ENCODE peak calls at places on chromosomes 12 and 14, in five cellular contexts. Z is GM12878, F is SK-N-SH, P is K562, O is HepG2. B is an unnamed sample.
A peak's percentile ranks its signal among the peaks of the same experiment; 100 is the strongest.

GRCh38 chr12:1418144-1418543 is 176.2 kb downstream of the FBXL14 start:
- DNase-seq in Z (no peak), O (no peak), P (no peak), F (no peak), B (no peak)

GRCh38 chr14:101202627-101203404 is 299.3 kb upstream of the RTL1 start:
- DNase-seq in P (no peak), F (no peak), O (no peak), Z (no peak), B (no peak)

GRCh38 chr14:72284176-72284575 is 351.9 kb downstream of the RGS6 start:
- DNase-seq in P (no peak), O (no peak), F (no peak), Z (no peak), B (no peak)

GRCh38 chr12:56152756-56153137 is 360 bp downstream of the MYL6B start:
- DNase-seq in F (peak; percentile 48), P (no peak), O (no peak), Z (no peak), B (no peak)

GRCh38 chr12:1318327-1319031 is 275.9 kb downstream of the FBXL14 start:
- DNase-seq in F (no peak), Z (no peak), P (no peak), O (no peak), B (peak; percentile 35)

GRCh38 chr12:114757926-114758325 is 74.0 kb upstream of the TBX3 start:
- DNase-seq in F (no peak), Z (no peak), O (no peak), P (no peak), B (no peak)

GRCh38 chr14:58536975-58537374 is 100.8 kb upstream of the DACT1 start:
- DNase-seq in O (no peak), Z (no peak), F (no peak), P (no peak), B (no peak)

GRCh38 chr12:113161415-113162016 is 12.0 kb downstream of the CFAP73 start:
- DNase-seq in P (peak; percentile 94), F (peak; percentile 95), O (no peak), Z (no peak), B (peak; percentile 76)

GRCh38 chr14:70005281-70005805 is 126.1 kb downstream of the SMOC1 start:
- DNase-seq in P (no peak), Z (no peak), O (peak; percentile 98), F (no peak), B (no peak)

GRCh38 chr14:100826371-100827139 is 637 bp downstream of the MEG3 start:
- DNase-seq in P (no peak), F (no peak), Z (no peak), O (no peak), B (no peak)

GRCh38 chr14:98960617-98961013 is 311.4 kb downstream of the BCL11B start:
- DNase-seq in O (no peak), Z (no peak), F (no peak), P (no peak), B (no peak)

GRCh38 chr12:13559318-13559978 is 362.9 kb downstream of the EMP1 start:
- DNase-seq in O (peak; percentile 47), F (no peak), P (no peak), Z (no peak), B (no peak)

GRCh38 chr14:22646570-22647254 is 2.6 kb upstream of the OR6J1 start:
- DNase-seq in F (no peak), P (no peak), O (no peak), Z (no peak), B (no peak)

GRCh38 chr12:104385510-104385909 is 71.2 kb upstream of the CHST11 start:
- DNase-seq in P (no peak), Z (no peak), O (no peak), F (no peak), B (no peak)

GRCh38 chr14:81837304-81837703 is 303.7 kb upstream of the SEL1L start:
- DNase-seq in P (no peak), O (no peak), F (no peak), Z (no peak), B (no peak)

GRCh38 chr12:117134059-117134458 is 34.8 kb upstream of the TESC start:
- DNase-seq in Z (no peak), O (no peak), P (no peak), F (no peak), B (no peak)

GRCh38 chr12:57803317-57803893 is 15.1 kb downstream of the AVIL start:
- DNase-seq in Z (no peak), P (peak; percentile 51), O (peak; percentile 23), F (peak; percentile 68), B (peak; percentile 71)

DNA sequence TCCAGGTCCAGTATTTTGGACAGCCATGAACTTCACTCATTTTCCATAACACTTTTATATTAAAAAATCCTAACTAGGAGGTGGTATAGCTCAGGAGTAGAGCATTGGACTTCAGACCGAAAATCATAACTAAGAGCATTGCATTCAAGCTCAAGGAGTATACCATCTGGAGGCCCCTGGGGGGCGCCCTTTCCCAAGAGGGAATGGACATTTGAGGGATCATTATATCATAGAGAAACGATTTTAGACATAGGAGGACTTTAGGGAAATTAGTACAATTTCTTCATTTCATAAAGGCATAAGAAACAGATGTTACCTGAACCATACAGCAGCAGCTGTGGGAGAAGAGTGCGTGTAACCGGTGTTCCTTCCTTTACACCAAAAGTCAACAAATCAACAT is 5.2 kb upstream of the ATG14 start:
- DNase-seq in O (no peak), P (peak; percentile 28), Z (no peak), F (no peak), B (peak; percentile 30)
- TF ChIP-seq FOXM1 in O (no peak), P (no peak), Z (no peak), F (no peak), B (no peak)

GRCh38 chr14:77843155-77843554 is 43.2 kb downstream of the ADCK1 start:
- DNase-seq in F (no peak), O (no peak), P (no peak), Z (no peak), B (no peak)
- TF ChIP-seq FOXM1 in F (no peak), O (no peak), P (no peak), Z (no peak), B (no peak)

DNA sequence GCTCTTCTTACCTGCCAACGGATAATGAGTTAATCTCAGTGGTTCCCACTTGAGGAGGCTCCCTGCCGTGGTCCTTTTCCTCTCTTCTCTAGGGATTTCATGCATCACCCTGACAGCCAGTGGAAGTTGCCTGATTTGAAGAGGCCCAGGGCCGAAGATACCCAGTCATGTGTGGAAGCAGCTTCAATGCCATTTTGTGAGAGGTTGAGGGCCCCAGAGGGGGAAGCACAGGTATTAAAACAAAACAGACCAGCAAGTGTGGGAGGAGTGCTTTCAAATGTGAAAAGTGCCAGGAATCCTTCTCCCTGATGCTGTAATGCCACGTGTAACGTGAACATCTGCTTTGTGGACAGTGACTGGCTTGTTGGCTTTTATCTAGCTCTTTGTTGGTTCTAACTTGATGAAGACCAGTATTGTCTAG is 1.5 kb downstream of the TCP11L2 start:
- DNase-seq in Z (no peak), F (no peak), P (no peak), O (no peak), B (no peak)
- TF ChIP-seq FOXM1 in Z (no peak), F (no peak), P (no peak), O (no peak), B (no peak)

GRCh38 chr12:31460024-31460423 is 130.9 kb downstream of the DENND5B start:
- DNase-seq in O (no peak), Z (no peak), P (no peak), F (no peak), B (no peak)

DNA sequence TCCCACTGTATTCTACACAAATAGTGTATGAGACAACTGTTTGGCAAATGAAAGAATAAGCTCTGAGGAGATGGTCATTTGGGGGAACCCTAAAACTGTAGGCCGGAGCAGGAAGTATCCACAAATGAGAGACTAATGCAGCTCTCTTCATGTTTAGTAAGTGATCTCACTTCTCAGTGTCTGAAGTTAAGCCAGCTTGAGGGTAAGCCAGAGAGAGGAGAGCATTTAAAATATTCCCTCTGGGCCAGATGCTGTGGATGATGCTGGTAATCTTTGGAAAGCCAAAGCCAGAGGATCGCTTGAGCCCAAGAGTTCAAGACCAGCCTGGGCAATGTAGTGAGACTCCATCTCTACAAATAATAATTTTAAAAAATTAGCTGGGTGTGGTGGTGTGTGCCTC is 130.6 kb upstream of the SINHCAF start:
- DNase-seq in P (no peak), F (no peak), O (no peak), Z (no peak), B (no peak)
- TF ChIP-seq FOXM1 in P (no peak), F (no peak), O (no peak), Z (no peak), B (no peak)

DNA sequence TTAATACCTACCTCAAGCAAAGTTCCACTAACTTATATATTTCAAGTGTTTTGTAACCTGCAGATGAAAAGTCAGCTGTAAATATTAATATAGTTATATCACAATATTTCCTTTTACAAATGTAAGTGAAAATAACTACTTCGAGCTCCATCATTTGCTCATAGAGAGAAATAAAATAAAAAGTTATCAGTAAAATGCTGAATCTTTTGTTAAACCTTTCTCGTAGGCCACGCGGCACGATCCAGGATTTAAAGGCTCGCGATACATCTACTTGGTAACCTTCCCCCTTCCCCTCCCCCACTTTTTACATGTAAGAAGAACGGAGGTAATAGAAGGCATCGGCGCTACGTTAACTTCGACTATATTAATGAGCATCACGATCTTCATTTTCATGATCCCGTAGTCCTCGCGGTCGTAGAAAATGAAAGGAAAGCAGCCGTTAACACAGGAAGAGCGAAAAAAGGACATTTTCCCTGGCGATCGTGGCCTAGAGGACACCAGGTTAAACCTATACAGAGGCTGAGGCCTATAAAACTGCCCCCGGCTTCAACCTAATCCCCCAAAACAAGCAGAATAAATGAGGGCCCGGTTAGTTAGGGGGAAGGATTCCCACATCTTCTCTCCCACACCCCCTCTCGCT is 510 bp downstream of the HNRNPC start:
- DNase-seq in Z (no peak), P (peak; percentile 9), O (peak; percentile 77), F (no peak), B (no peak)
- TF ChIP-seq FOXM1 in Z (no peak), P (no peak), O (no peak), F (no peak), B (no peak)

DNA sequence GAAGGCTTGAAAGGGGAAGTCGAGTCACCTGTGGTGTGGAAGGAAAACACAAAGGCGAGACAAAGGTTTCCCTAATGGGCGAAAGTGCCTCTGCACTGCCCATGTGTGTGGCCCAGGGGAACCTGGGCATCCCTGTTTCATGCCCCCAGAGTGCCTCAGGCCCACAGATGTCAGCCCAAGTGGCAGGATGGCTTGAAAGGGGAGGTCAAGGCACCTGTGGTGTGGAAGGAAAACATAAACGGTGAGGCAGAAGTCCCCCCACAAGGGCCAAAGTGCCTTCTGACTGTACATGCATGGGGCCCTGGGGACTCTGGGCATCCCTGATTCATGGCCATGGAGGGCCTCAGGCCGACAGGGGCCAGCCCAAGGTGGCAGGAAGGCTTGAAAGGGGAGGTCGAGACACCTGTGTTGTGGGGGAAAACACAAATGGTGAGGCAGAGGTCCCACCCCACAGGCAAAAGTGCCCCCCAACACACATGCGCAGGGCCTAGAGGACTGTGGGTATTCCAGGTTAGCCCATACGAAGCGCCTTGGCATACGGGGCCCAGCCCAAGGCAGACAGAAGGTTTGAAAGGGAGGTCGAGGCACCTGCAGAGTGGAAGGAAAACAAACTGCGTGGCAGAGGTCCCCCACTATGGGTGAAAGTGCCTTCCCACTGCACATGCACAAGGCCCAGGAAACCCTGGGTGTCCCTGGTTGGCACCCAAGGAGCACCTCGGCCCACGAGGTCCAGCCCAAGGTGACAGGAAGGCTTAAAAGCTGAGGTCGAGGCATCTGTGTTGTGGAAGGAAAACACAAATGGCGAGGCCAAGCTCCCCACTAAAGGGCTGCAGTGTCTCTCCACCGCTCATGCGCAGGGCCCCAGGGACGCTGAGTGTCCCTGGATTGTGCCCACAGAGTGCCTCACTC is 382.3 kb downstream of the ALG10 start:
- DNase-seq in F (peak; percentile 0), O (no peak), P (no peak), Z (no peak), B (peak; percentile 1)
- TF ChIP-seq FOXM1 in F (no peak), O (no peak), P (no peak), Z (no peak), B (no peak)

B was measured in HEK293T.